ENCODE peak calls at places on chromosomes 16 and 17, in four cellular contexts. One of them, this sample, is unnamed.

GRCh38 chr17:17472333-17472920 is 4.4 kb upstream of the MED9 start:
- DNase-seq in cardiac fibroblast: no peak
- DNase-seq in astrocyte of the cerebellum: no peak
- DNase-seq in lower leg skin: no peak
- DNase-seq in this sample: no peak

GRCh38 chr17:79081571-79082276 is 7.1 kb downstream of the ENGASE start:
- DNase-seq in cardiac fibroblast: no peak
- DNase-seq in lower leg skin: no peak
- DNase-seq in astrocyte of the cerebellum: no peak
- DNase-seq in this sample: no peak

GRCh38 chr16:85616608-85617311 is 3.6 kb downstream of the GSE1 start:
- DNase-seq in astrocyte of the cerebellum: no peak
- DNase-seq in cardiac fibroblast: no peak
- DNase-seq in lower leg skin: peak
- DNase-seq in this sample: no peak

GRCh38 chr17:36611345-36612072 is 10.1 kb downstream of the MRM1 start:
- DNase-seq in cardiac fibroblast: peak
- DNase-seq in lower leg skin: no peak
- DNase-seq in astrocyte of the cerebellum: no peak
- DNase-seq in this sample: no peak

GRCh38 chr16:85130707-85131028 is 18.4 kb upstream of the CIBAR2 start:
- DNase-seq in cardiac fibroblast: no peak
- DNase-seq in astrocyte of the cerebellum: no peak
- DNase-seq in lower leg skin: no peak
- DNase-seq in this sample: no peak

GRCh38 chr17:79741401-79741750 is 10.6 kb downstream of the ENPP7 start:
- DNase-seq in cardiac fibroblast: no peak
- DNase-seq in astrocyte of the cerebellum: no peak
- DNase-seq in lower leg skin: no peak
- DNase-seq in this sample: no peak

GRCh38 chr16:50742521-50743150 is 750 bp downstream of the CYLD start:
- DNase-seq in astrocyte of the cerebellum: peak
- DNase-seq in lower leg skin: no peak
- DNase-seq in cardiac fibroblast: peak
- DNase-seq in this sample: no peak

GRCh38 chr17:45750779-45751440 is 33.2 kb upstream of the CRHR1 start:
- DNase-seq in lower leg skin: no peak
- DNase-seq in cardiac fibroblast: no peak
- DNase-seq in astrocyte of the cerebellum: no peak
- DNase-seq in this sample: no peak

GRCh38 chr17:77235370-77236080 is 94.8 kb downstream of the SEC14L1 start:
- DNase-seq in cardiac fibroblast: peak
- DNase-seq in astrocyte of the cerebellum: peak
- DNase-seq in lower leg skin: peak
- DNase-seq in this sample: peak

GRCh38 chr17:40065771-40066510 is 3.2 kb downstream of the THRA start:
- DNase-seq in lower leg skin: no peak
- DNase-seq in astrocyte of the cerebellum: no peak
- DNase-seq in cardiac fibroblast: no peak
- DNase-seq in this sample: no peak

GRCh38 chr16:50611332-50611934 is 63.2 kb downstream of the NKD1 start:
- DNase-seq in lower leg skin: no peak
- DNase-seq in astrocyte of the cerebellum: no peak
- DNase-seq in cardiac fibroblast: peak
- DNase-seq in this sample: peak

GRCh38 chr16:15682105-15682570 is 32.1 kb downstream of the NDE1 start:
- DNase-seq in astrocyte of the cerebellum: peak
- DNase-seq in lower leg skin: peak
- DNase-seq in cardiac fibroblast: peak
- DNase-seq in this sample: peak

GRCh38 chr17:16363749-16364536 is 10.7 kb upstream of the CENPV start:
- DNase-seq in lower leg skin: peak
- DNase-seq in astrocyte of the cerebellum: peak
- DNase-seq in cardiac fibroblast: peak
- DNase-seq in this sample: no peak

GRCh38 chr17:40310882-40311391 is 2.0 kb downstream of the RARA start:
- DNase-seq in astrocyte of the cerebellum: no peak
- DNase-seq in lower leg skin: no peak
- DNase-seq in cardiac fibroblast: no peak
- DNase-seq in this sample: no peak

GRCh38 chr16:3458278-3458851 is 14.9 kb downstream of the NAA60 start:
- DNase-seq in cardiac fibroblast: peak
- DNase-seq in astrocyte of the cerebellum: no peak
- DNase-seq in lower leg skin: no peak
- DNase-seq in this sample: no peak

GRCh38 chr17:71422968-71423367 is 697.9 kb upstream of the SOX9 start:
- DNase-seq in lower leg skin: no peak
- DNase-seq in cardiac fibroblast: no peak
- DNase-seq in astrocyte of the cerebellum: no peak
- DNase-seq in this sample: no peak

GRCh38 chr17:49980703-49981197 is 11.8 kb downstream of the DLX4 start:
- DNase-seq in lower leg skin: no peak
- DNase-seq in astrocyte of the cerebellum: no peak
- DNase-seq in cardiac fibroblast: no peak
- DNase-seq in this sample: no peak

GRCh38 chr16:68425498-68426354 is 22.6 kb downstream of the SMPD3 start:
- DNase-seq in cardiac fibroblast: no peak
- DNase-seq in astrocyte of the cerebellum: no peak
- DNase-seq in lower leg skin: no peak
- DNase-seq in this sample: no peak

GRCh38 chr16:31476305-31477219 is 4.6 kb downstream of the TGFB1I1 start:
- DNase-seq in lower leg skin: peak
- DNase-seq in cardiac fibroblast: no peak
- DNase-seq in astrocyte of the cerebellum: no peak
- DNase-seq in this sample: no peak

GRCh38 chr17:48429156-48429555 is 858 bp downstream of the SKAP1 start:
- DNase-seq in astrocyte of the cerebellum: no peak
- DNase-seq in cardiac fibroblast: no peak
- DNase-seq in lower leg skin: no peak
- DNase-seq in this sample: no peak

GRCh38 chr17:66775262-66775661 is 59.7 kb upstream of the CACNG5 start:
- DNase-seq in cardiac fibroblast: no peak
- DNase-seq in lower leg skin: no peak
- DNase-seq in astrocyte of the cerebellum: no peak
- DNase-seq in this sample: no peak

GRCh38 chr16:67489401-67490083 is 6.2 kb upstream of the AGRP start:
- DNase-seq in cardiac fibroblast: no peak
- DNase-seq in astrocyte of the cerebellum: no peak
- DNase-seq in lower leg skin: no peak
- DNase-seq in this sample: no peak

GRCh38 chr16:2194852-2195315 is 1.5 kb downstream of the CASKIN1 start:
- DNase-seq in astrocyte of the cerebellum: no peak
- DNase-seq in cardiac fibroblast: peak
- DNase-seq in lower leg skin: no peak
- DNase-seq in this sample: no peak

GRCh38 chr17:73255671-73256181 is 6.0 kb downstream of the CPSF4L start:
- DNase-seq in astrocyte of the cerebellum: no peak
- DNase-seq in cardiac fibroblast: peak
- DNase-seq in lower leg skin: no peak
- DNase-seq in this sample: no peak

GRCh38 chr16:86823895-86824671 is 245.7 kb downstream of the FOXL1 start:
- DNase-seq in cardiac fibroblast: peak
- DNase-seq in lower leg skin: peak
- DNase-seq in astrocyte of the cerebellum: peak
- DNase-seq in this sample: peak

GRCh38 chr17:27620721-27621120 is 10.3 kb upstream of the LGALS9 start:
- DNase-seq in cardiac fibroblast: no peak
- DNase-seq in astrocyte of the cerebellum: no peak
- DNase-seq in lower leg skin: no peak
- DNase-seq in this sample: no peak

GRCh38 chr16:15907863-15908478 is 19.6 kb upstream of the CEP20 start:
- DNase-seq in lower leg skin: no peak
- DNase-seq in astrocyte of the cerebellum: no peak
- DNase-seq in cardiac fibroblast: peak
- DNase-seq in this sample: no peak

GRCh38 chr16:54285414-54286066 is 1.0 kb downstream of the IRX3 start:
- DNase-seq in lower leg skin: peak
- DNase-seq in astrocyte of the cerebellum: no peak
- DNase-seq in cardiac fibroblast: peak
- DNase-seq in this sample: no peak

GRCh38 chr17:17075037-17075755 is 32.9 kb downstream of the MPRIP start:
- DNase-seq in astrocyte of the cerebellum: no peak
- DNase-seq in cardiac fibroblast: peak
- DNase-seq in lower leg skin: no peak
- DNase-seq in this sample: no peak

GRCh38 chr16:66898207-66898606 is 17.9 kb downstream of the PDP2 start:
- DNase-seq in astrocyte of the cerebellum: no peak
- DNase-seq in cardiac fibroblast: no peak
- DNase-seq in lower leg skin: no peak
- DNase-seq in this sample: peak

GRCh38 chr17:6233339-6233738 is 163.2 kb downstream of the WSCD1 start:
- DNase-seq in lower leg skin: no peak
- DNase-seq in cardiac fibroblast: no peak
- DNase-seq in astrocyte of the cerebellum: no peak
- DNase-seq in this sample: no peak

GRCh38 chr17:6232768-6233130 is 162.6 kb downstream of the WSCD1 start:
- DNase-seq in astrocyte of the cerebellum: no peak
- DNase-seq in lower leg skin: no peak
- DNase-seq in cardiac fibroblast: no peak
- DNase-seq in this sample: no peak

GRCh38 chr17:6231465-6231864 is 161.3 kb downstream of the WSCD1 start:
- DNase-seq in cardiac fibroblast: no peak
- DNase-seq in lower leg skin: no peak
- DNase-seq in astrocyte of the cerebellum: no peak
- DNase-seq in this sample: no peak

GRCh38 chr17:6233856-6234255 is 163.7 kb downstream of the WSCD1 start:
- DNase-seq in lower leg skin: no peak
- DNase-seq in cardiac fibroblast: no peak
- DNase-seq in astrocyte of the cerebellum: no peak
- DNase-seq in this sample: no peak

GRCh38 chr17:6231886-6232767 is 161.9 kb downstream of the WSCD1 start:
- DNase-seq in cardiac fibroblast: no peak
- DNase-seq in lower leg skin: no peak
- DNase-seq in astrocyte of the cerebellum: peak
- DNase-seq in this sample: peak
- TF ChIP-seq CTCF in cardiac fibroblast: no peak
- TF ChIP-seq CTCF in lower leg skin: no peak
- TF ChIP-seq CTCF in astrocyte of the cerebellum: peak
- TF ChIP-seq CTCF in this sample: peak

GRCh38 chr17:3846739-3847670 is 959 bp upstream of the NCBP3 start:
- DNase-seq in cardiac fibroblast: no peak
- DNase-seq in astrocyte of the cerebellum: no peak
- DNase-seq in lower leg skin: no peak
- DNase-seq in this sample: no peak
- H3K4me3 ChIP-seq in cardiac fibroblast: no peak
- H3K4me3 ChIP-seq in astrocyte of the cerebellum: no peak
- H3K4me3 ChIP-seq in lower leg skin: no peak
- H3K4me3 ChIP-seq in this sample: no peak

DNA sequence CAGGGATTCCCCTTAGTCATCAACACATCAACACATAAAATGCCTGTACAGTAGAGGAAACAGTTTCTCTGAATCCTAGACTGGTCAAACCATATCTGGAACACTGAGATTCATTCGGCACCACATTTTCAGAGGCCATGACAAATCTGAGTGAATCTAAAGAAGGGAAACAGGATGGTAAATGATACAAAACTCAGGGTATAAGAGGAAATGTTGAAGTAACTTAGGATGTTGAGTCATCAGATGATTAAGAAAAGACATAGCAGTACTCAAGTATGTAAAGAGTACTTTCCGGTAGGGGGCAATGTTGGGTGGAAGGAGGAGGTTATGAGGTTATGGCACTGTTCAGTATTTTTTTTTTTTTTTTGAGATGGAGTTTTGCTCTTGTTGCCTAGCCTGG is 358.5 kb upstream of the PMFBP1 start:
- DNase-seq in cardiac fibroblast: peak
- DNase-seq in astrocyte of the cerebellum: no peak
- DNase-seq in lower leg skin: no peak
- DNase-seq in this sample: no peak
- TF ChIP-seq CTCF in cardiac fibroblast: peak
- TF ChIP-seq CTCF in astrocyte of the cerebellum: peak
- TF ChIP-seq CTCF in lower leg skin: no peak
- TF ChIP-seq CTCF in this sample: no peak

GRCh38 chr17:59427425-59427921 is 96.0 kb downstream of the YPEL2 start:
- DNase-seq in cardiac fibroblast: peak
- DNase-seq in astrocyte of the cerebellum: no peak
- DNase-seq in lower leg skin: no peak
- DNase-seq in this sample: peak
- H3K4me3 ChIP-seq in cardiac fibroblast: no peak
- H3K4me3 ChIP-seq in astrocyte of the cerebellum: no peak
- H3K4me3 ChIP-seq in lower leg skin: no peak
- H3K4me3 ChIP-seq in this sample: no peak

GRCh38 chr16:56643080-56643778 is 4.8 kb downstream of the MT1A start:
- DNase-seq in lower leg skin: peak
- DNase-seq in astrocyte of the cerebellum: no peak
- DNase-seq in cardiac fibroblast: peak
- DNase-seq in this sample: no peak
- TF ChIP-seq CTCF in lower leg skin: no peak
- TF ChIP-seq CTCF in astrocyte of the cerebellum: peak
- TF ChIP-seq CTCF in cardiac fibroblast: peak
- TF ChIP-seq CTCF in this sample: peak

DNA sequence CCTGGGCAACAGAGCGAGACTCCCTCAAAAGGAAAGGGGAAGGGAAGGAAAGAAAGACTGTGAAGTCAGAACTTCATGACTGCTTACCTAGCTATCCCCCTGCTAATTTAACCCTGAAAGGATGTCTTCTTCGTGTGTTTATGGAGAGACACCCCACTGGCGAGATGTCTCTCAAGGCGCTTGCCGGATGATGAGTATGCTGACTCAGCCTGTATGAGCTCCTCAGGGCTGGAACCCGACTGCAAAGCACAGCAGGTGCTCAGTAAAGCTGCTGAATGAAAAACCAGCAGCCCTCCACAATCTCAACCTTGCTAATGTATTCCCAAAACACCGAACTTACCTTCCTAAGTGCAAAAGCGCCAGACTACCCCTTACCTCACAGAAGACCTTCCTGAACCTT is 2.3 kb downstream of the ANKFY1 start:
- DNase-seq in astrocyte of the cerebellum: no peak
- DNase-seq in cardiac fibroblast: no peak
- DNase-seq in lower leg skin: no peak
- DNase-seq in this sample: no peak
- H3K4me3 ChIP-seq in astrocyte of the cerebellum: no peak
- H3K4me3 ChIP-seq in cardiac fibroblast: no peak
- H3K4me3 ChIP-seq in lower leg skin: no peak
- H3K4me3 ChIP-seq in this sample: no peak

GRCh38 chr17:81471804-81472456 is 40.7 kb downstream of the ACTG1 start:
- DNase-seq in lower leg skin: peak
- DNase-seq in astrocyte of the cerebellum: peak
- DNase-seq in cardiac fibroblast: peak
- DNase-seq in this sample: no peak
- TF ChIP-seq CTCF in lower leg skin: no peak
- TF ChIP-seq CTCF in astrocyte of the cerebellum: no peak
- TF ChIP-seq CTCF in cardiac fibroblast: no peak
- TF ChIP-seq CTCF in this sample: no peak

This sample was measured in kidney epithelial cell.